ENCODE peak calls at places on chromosomes 4 and X, in seven cellular contexts. Y is SK-N-SH, W is mesendoderm, K is A549, M is vagina, I is gastrocnemius medialis, C is choroid plexus epithelial cell. H is an unnamed sample.

GRCh38 chr4:100008048-100008447 is 58.0 kb upstream of the H2AZ1 start:
- DNase-seq in Y (no peak), W (no peak), K (no peak), M (no peak), I (no peak), C (peak), H (no peak)

GRCh38 chr4:73446336-73446938 is 10.4 kb downstream of the AFP start:
- DNase-seq in Y (peak), W (peak), K (peak), M (no peak), I (no peak), C (peak), H (peak)

GRCh38 chrX:35046646-35047231 is 104.1 kb downstream of the FAM47B start:
- DNase-seq in Y (no peak), W (no peak), K (no peak), M (no peak), I (no peak), C (no peak), H (no peak)

GRCh38 chrX:69210513-69211065 is 45.3 kb upstream of the PJA1 start:
- DNase-seq in Y (no peak), W (no peak), K (no peak), M (no peak), I (no peak), C (no peak), H (no peak)

GRCh38 chr4:1711055-1711905 is 839 bp downstream of the SLBP start:
- DNase-seq in Y (no peak), W (peak), K (no peak), M (no peak), I (peak), C (peak), H (no peak)

GRCh38 chr4:118682928-118683327 is 2.3 kb upstream of the METTL14 start:
- DNase-seq in Y (peak), W (peak), K (peak), M (no peak), I (no peak), C (peak), H (peak)

GRCh38 chrX:84956304-84956703 is 47.4 kb upstream of the APOOL start:
- DNase-seq in Y (no peak), W (peak), K (no peak), M (no peak), I (no peak), C (no peak), H (no peak)

GRCh38 chr4:3486556-3487270 is 23.6 kb downstream of the DOK7 start:
- DNase-seq in Y (peak), W (peak), K (no peak), M (no peak), I (no peak), C (no peak), H (peak)

GRCh38 chr4:48331577-48332340 is 9.6 kb upstream of the SLAIN2 start:
- DNase-seq in Y (no peak), W (no peak), K (no peak), M (no peak), I (peak), C (peak), H (no peak)

GRCh38 chrX:22748093-22748999 is 251.4 kb upstream of the DDX53 start:
- DNase-seq in Y (peak), W (peak), K (peak), M (no peak), I (peak), C (peak), H (peak)

DNA sequence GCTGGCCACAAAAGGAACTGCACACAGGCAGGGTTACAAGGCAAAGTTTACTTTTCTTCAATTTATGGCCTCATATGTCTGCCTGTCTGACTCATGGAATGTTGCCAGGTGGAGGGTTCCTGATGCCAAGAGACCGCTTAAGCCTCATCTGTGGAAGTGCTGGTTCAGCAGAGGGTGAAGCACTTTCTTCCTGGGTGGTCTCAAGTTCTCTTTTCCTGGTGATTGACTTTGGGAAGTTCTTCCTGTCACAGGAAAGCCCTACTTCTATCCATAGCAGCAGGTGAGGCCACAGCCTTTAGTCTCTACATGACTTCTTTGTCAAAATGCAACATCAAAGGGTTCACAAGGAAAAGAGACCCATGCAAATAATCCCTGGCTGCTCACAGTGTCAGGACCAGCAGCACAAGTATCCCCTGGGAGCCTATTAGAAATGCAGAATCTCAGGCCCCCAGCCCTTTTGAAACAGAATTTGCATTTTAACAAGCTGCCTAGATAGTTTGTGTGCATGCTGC is 81.4 kb upstream of the IGFBP7 start:
- DNase-seq in Y (no peak), W (peak), K (no peak), M (no peak), I (no peak), C (peak), H (no peak)
- H3K4me3 ChIP-seq in Y (no peak), W (no peak), K (no peak), M (no peak), I (no peak), C (no peak), H (no peak)

GRCh38 chr4:57270350-57270749 is 160.2 kb upstream of the IGFBP7 start:
- DNase-seq in Y (no peak), W (no peak), K (no peak), M (no peak), I (peak), C (peak), H (no peak)
- H3K4me3 ChIP-seq in Y (no peak), W (no peak), K (no peak), M (no peak), I (no peak), C (no peak), H (no peak)

DNA sequence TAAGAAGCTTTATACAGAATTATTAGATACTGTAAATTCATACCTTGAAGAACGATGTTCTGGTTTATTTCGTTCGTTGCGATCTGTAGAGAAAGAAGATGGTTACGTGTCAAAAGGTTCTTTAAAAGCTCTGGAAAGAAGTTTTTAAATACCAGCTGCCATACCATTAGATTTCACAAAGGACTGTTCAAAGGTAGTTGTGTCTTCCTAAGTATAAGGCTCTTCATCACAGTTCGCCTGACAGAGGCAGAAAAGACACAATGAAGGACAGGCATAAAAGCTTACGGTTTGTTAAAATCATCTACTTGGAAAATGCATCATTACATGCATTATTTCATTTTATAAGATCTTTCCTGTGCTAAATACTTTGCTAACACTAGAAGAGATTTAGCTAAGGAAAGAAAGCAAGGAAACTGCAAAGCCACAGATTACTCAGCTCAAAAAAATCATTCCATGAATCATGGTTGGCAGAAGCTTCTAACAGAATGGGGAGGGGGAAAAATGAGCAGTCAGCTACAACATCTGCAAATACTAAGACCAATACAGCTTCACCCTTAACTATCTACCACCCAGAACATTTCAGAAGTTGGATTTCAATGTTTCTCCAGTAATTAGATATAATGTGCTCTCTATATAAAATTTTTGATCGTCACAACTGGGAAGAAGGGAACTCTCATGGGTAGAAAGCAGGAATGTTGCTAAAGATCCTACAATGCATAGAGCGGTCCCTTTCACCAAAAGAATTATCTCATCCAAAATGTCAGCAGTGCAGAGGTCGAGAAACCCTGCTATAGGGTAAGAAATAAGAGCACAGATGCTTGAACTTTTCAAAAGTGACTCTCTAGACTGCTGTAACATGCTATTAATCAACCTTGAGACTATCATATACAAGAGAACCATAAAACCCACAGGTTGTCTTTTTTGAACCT is 50.7 kb upstream of the PRSS48 start:
- DNase-seq in Y (no peak), W (peak), K (peak), M (no peak), I (no peak), C (peak), H (no peak)
- H3K4me3 ChIP-seq in Y (peak), W (no peak), K (no peak), M (peak), I (peak), C (peak), H (no peak)

DNA sequence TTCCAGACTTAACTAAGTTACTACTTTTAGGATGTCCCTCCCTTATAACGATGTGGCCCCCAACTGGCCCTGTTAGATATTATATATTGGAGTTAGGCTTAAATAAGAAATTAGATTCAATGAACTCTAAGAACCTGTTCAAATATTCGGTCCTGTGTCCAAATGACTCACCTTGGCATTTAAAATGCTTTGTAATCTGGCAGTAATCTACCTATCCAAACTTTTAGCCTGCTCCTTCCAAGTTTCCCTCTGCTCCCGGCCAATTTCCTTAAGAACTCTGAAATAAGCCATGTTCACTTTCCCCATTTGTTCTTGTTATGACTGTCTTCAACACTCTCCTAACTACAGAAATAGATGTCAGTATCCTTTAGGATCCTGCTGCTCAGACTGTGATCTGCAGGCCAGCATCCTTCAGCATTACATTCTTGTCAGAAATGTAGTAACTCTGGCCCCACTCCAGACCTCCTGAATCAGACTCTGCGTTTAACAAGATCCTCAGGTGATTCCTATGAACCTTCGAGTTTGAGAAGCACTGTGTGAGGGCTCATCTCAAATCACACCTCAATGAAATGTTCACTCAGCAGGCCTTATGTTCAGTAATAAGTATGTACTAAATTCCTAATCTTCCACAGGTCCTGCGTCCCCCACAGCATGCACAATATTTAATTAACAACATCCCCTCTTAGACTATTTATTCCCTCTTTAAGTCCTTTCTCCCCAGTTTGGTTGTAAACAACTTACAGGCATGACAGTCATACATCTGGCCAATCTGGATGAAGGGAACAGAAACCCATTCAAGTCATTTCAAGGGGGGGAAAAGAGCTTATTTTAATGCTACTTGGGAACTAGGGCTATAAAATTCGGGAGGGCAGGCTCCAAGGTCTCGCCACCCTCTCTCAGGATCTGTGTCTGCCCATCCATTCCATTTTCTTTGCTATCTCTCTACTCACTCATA is 3.0 kb downstream of the ATP8A1 start:
- DNase-seq in Y (no peak), W (no peak), K (no peak), M (no peak), I (peak), C (no peak), H (no peak)
- H3K4me3 ChIP-seq in Y (no peak), W (no peak), K (no peak), M (no peak), I (peak), C (no peak), H (peak)

DNA sequence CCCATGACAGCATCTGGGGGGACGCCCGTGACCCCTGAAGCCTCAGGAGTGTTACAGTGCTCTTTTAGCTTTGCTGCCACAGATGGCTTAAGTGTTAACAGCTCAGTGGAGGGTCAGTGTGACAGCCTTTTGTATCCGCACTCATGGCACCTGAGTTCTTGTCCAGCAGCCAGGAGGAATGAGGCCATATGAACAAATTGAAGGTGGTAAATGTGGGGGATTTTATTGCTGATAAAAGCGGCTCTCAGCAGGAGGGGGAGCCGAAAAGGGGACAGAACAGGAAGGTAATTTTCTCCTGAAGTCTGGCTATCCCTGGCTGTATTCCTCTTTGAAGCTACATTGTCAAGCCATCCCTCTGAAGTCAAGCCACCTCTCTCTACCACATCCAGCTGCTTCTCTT is 441.0 kb downstream of the RAPGEF2 start:
- DNase-seq in Y (no peak), W (no peak), K (no peak), M (no peak), I (no peak), C (no peak), H (no peak)
- H3K4me3 ChIP-seq in Y (no peak), W (no peak), K (no peak), M (no peak), I (no peak), C (no peak), H (no peak)

GRCh38 chrX:130086414-130087207 is 23.7 kb downstream of the ELF4 start:
- DNase-seq in Y (no peak), W (no peak), K (no peak), M (no peak), I (no peak), C (no peak), H (no peak)
- H3K4me3 ChIP-seq in Y (no peak), W (no peak), K (no peak), M (no peak), I (no peak), C (no peak), H (no peak)

GRCh38 chr4:107647591-107647990 is 72.4 kb downstream of the PAPSS1 start:
- DNase-seq in Y (no peak), W (no peak), K (no peak), M (no peak), I (no peak), C (no peak), H (no peak)

GRCh38 chr4:107645604-107646003 is 74.4 kb downstream of the PAPSS1 start:
- DNase-seq in Y (no peak), W (no peak), K (no peak), M (no peak), I (no peak), C (no peak), H (no peak)

GRCh38 chr4:107640157-107640556 is 79.9 kb downstream of the PAPSS1 start:
- DNase-seq in Y (no peak), W (no peak), K (no peak), M (no peak), I (no peak), C (no peak), H (no peak)

GRCh38 chr4:107648178-107648991 is 71.6 kb downstream of the PAPSS1 start:
- DNase-seq in Y (no peak), W (no peak), K (no peak), M (no peak), I (no peak), C (no peak), H (no peak)

DNA sequence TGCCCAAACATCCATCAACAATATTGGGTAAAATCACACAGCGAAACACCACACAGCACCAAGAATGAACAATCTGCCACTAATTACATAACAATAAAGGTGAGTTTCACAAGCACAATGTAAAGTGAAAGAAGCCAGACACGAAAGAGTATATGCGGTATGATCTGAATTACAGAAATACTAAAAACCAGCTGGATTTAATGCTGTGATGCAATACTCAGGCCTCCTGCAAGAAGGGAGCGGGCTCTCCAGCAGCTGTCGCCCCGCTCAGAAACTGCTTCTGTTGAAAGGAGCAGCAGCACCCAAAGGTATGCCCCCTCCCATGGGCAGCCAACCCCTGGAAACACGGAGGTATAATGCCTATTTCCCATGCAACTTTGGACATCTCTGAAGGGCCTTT is 77.0 kb downstream of the PAPSS1 start:
- DNase-seq in Y (no peak), W (no peak), K (no peak), M (no peak), I (no peak), C (no peak), H (no peak)
- H3K4me3 ChIP-seq in Y (no peak), W (no peak), K (no peak), M (no peak), I (no peak), C (no peak), H (no peak)

DNA sequence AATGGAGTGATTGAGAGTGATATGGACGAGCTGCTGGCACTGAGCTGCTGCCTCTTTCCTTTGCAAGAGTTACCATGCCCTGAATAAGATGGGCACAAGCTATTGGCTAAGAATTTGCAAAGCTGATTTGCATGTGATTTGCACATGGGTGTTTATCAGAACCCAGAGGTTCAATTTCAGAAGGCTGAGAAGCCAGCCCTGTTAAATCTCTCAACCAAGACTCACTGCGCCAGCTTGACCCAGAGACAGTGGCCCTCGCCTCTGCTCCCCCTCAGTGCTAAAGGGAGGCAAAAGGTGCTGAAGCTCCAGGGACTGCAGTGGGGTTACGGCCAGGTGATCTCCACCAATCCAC is 701 bp downstream of the ARHGAP4 start:
- DNase-seq in Y (no peak), W (no peak), K (no peak), M (no peak), I (no peak), C (no peak), H (no peak)
- H3K4me3 ChIP-seq in Y (no peak), W (peak), K (no peak), M (peak), I (peak), C (no peak), H (no peak)